ENCODE peak calls at places on chromosomes 13 and 19, in nine cellular contexts. C is ELF-1; G is A549; A is stimulated activated CD8-positive, alpha-beta memory T cell treated with anti-CD3 and anti-CD28 coated beads, Interleukin-12 subunit alpha, Interleukin-12 subunit beta, amount 100 ng/mL, for 4 hours; K is suprapubic skin; O is stimulated activated CD4-positive, alpha-beta T cell treated with anti-CD3 and anti-CD28 coated beads, Interleukin-4, amount 100 ng/mL, for 24 hours; J is HTR-8/SVneo; W is NCI-H1105 treated with DMSO at 0.1 percent for 48 hours; P is aorta. I is an unnamed sample.
A peak's percentile ranks its signal among the peaks of the same experiment; 100 is the strongest.

GRCh38 chr19:12828494-12828893 is 5.9 kb downstream of the RTBDN start:
- DNase-seq in C (peak; percentile 56), W (peak; percentile 42), G (no peak), K (no peak), J (no peak), O (no peak), P (no peak), A (no peak), I (peak; percentile 41)

GRCh38 chr13:26679411-26679810 is 81.2 kb downstream of the GPR12 start:
- DNase-seq in A (no peak), C (no peak), P (no peak), J (no peak), K (no peak), G (no peak), O (no peak), W (no peak), I (no peak)

GRCh38 chr13:32019612-32020233 is 11.9 kb upstream of the FRY start:
- DNase-seq in K (no peak), C (peak; percentile 45), O (peak; percentile 10), A (no peak), P (no peak), W (peak; percentile 41), J (peak; percentile 46), G (peak; percentile 25), I (peak; percentile 53)

GRCh38 chr19:53980553-53981407 is 10.7 kb upstream of the CACNG6 start:
- DNase-seq in A (no peak), J (peak; percentile 69), O (no peak), W (no peak), G (peak; percentile 96), K (no peak), C (peak; percentile 82), P (no peak), I (no peak)

GRCh38 chr19:4471400-4472173 is 510 bp upstream of the HDGFL2 start:
- DNase-seq in W (peak; percentile 100), A (peak; percentile 93), C (peak; percentile 100), O (peak; percentile 98), G (peak; percentile 96), K (peak; percentile 99), J (peak; percentile 95), P (peak; percentile 99), I (peak; percentile 100)

GRCh38 chr19:8004723-8005513 is 523 bp downstream of the ELAVL1 start:
- DNase-seq in P (no peak), G (no peak), J (no peak), C (no peak), O (peak; percentile 32), W (no peak), K (no peak), A (peak; percentile 18), I (peak; percentile 10)

GRCh38 chr19:1747285-1748114 is 5.8 kb upstream of the ONECUT3 start:
- DNase-seq in G (peak; percentile 83), A (peak; percentile 25), J (peak; percentile 58), P (no peak), C (no peak), W (no peak), O (peak; percentile 52), K (no peak), I (no peak)

GRCh38 chr13:73299787-73300186 is 241.0 kb downstream of the KLF5 start:
- DNase-seq in G (no peak), P (no peak), W (no peak), J (no peak), A (no peak), O (no peak), C (no peak), K (no peak), I (no peak)

GRCh38 chr19:12788682-12789097 is 2.6 kb upstream of the JUNB start:
- DNase-seq in G (no peak), C (peak; percentile 65), W (peak; percentile 59), J (no peak), K (no peak), P (peak; percentile 92), A (peak; percentile 25), O (peak; percentile 47), I (peak; percentile 58)

GRCh38 chr13:99034333-99035085 is 56.6 kb upstream of the DOCK9 start:
- DNase-seq in C (no peak), A (no peak), J (no peak), W (no peak), G (no peak), K (no peak), O (no peak), P (no peak), I (no peak)

GRCh38 chr13:88802886-88803285 is 1131.7 kb downstream of the SLITRK5 start:
- DNase-seq in K (no peak), J (no peak), C (no peak), P (no peak), O (no peak), W (no peak), G (no peak), A (no peak), I (no peak)

GRCh38 chr13:112859817-112860190 is 109.2 kb upstream of the MCF2L start:
- DNase-seq in J (no peak), A (no peak), O (no peak), G (no peak), P (no peak), W (no peak), K (no peak), C (no peak), I (peak; percentile 14)

GRCh38 chr19:38769635-38770211 is 3.6 kb downstream of the LGALS7 start:
- DNase-seq in A (peak; percentile 82), G (peak; percentile 77), P (peak; percentile 94), W (no peak), C (peak; percentile 78), J (no peak), O (peak; percentile 87), K (peak; percentile 95), I (no peak)

GRCh38 chr19:45340232-45340898 is at the start of gene KLC3:
- DNase-seq in A (no peak), P (no peak), K (no peak), W (peak; percentile 44), O (peak; percentile 21), G (peak; percentile 26), J (peak; percentile 44), C (peak; percentile 50), I (peak; percentile 64)

GRCh38 chr19:51272183-51272817 is 21.4 kb downstream of the SIGLECL1 start:
- DNase-seq in W (no peak), A (no peak), J (no peak), G (no peak), C (no peak), K (peak; percentile 48), O (no peak), P (peak; percentile 54), I (no peak)

GRCh38 chr19:33373701-33374405 is at the start of gene CEBPG:
- DNase-seq in O (peak; percentile 66), P (peak; percentile 65), A (no peak), W (peak; percentile 33), J (peak; percentile 36), G (peak; percentile 93), K (no peak), C (peak; percentile 29), I (peak; percentile 72)

GRCh38 chr13:79228972-79229371 is 177.1 kb downstream of the RBM26 start:
- DNase-seq in K (no peak), C (peak; percentile 21), J (no peak), O (no peak), A (no peak), W (no peak), G (no peak), P (no peak), I (no peak)

GRCh38 chr13:110546933-110547332 is 14.6 kb downstream of the RAB20 start:
- DNase-seq in P (peak; percentile 90), A (no peak), O (no peak), J (peak; percentile 84), K (no peak), W (no peak), C (peak; percentile 76), G (peak; percentile 75), I (no peak)

I was measured in NCI-H146.